ENCODE peak calls at places on chromosomes 12 and 14, in six cellular contexts. X is left lung, C is fibroblast of the aortic adventitia, O is heart left ventricle, J is hepatocyte, Z is AG10803. R is an unnamed sample.

GRCh38 chr14:22268875-22269274 is 320.1 kb downstream of the DAD1 start:
- DNase-seq in C (peak; percentile 5), O (no peak), X (no peak), J (peak; percentile 59), Z (no peak), R (peak; percentile 35)

GRCh38 chr14:71078481-71078880 is 171.2 kb downstream of the PCNX1 start:
- DNase-seq in X (no peak), C (no peak), O (no peak), J (no peak), Z (no peak), R (no peak)

GRCh38 chr14:96790715-96791114 is 6.5 kb upstream of the VRK1 start:
- DNase-seq in X (no peak), C (no peak), Z (no peak), O (no peak), J (no peak), R (no peak)

GRCh38 chr14:49892301-49892635 is 614 bp upstream of the ARF6 start:
- DNase-seq in X (no peak), J (peak; percentile 83), O (peak; percentile 73), Z (peak; percentile 84), C (peak; percentile 91), R (peak; percentile 84)

GRCh38 chr12:117430246-117430645 is 68.8 kb upstream of the NOS1 start:
- DNase-seq in O (no peak), C (no peak), X (no peak), Z (no peak), J (no peak), R (no peak)

GRCh38 chr12:79618848-79619404 is 71.8 kb downstream of the PAWR start:
- DNase-seq in Z (peak; percentile 64), X (no peak), J (no peak), C (peak; percentile 42), O (no peak), R (peak; percentile 49)

GRCh38 chr12:63276537-63277365 is 125.8 kb upstream of the AVPR1A start:
- DNase-seq in Z (peak; percentile 13), O (no peak), X (no peak), C (peak; percentile 13), J (peak; percentile 74), R (peak; percentile 33)

GRCh38 chr14:69081271-69081670 is 71.6 kb downstream of the DCAF5 start:
- DNase-seq in O (no peak), Z (no peak), J (peak; percentile 10), C (no peak), X (no peak), R (no peak)

GRCh38 chr14:99229654-99230215 is 42.3 kb downstream of the BCL11B start:
- DNase-seq in X (no peak), C (no peak), J (no peak), Z (no peak), O (no peak), R (no peak)

GRCh38 chr14:89418452-89418851 is 1.4 kb upstream of the FOXN3 start:
- DNase-seq in J (no peak), O (no peak), X (no peak), Z (no peak), C (no peak), R (no peak)

GRCh38 chr14:81233615-81234014 is 12.9 kb upstream of the GTF2A1 start:
- DNase-seq in X (no peak), O (no peak), C (no peak), J (no peak), Z (no peak), R (no peak)

GRCh38 chr12:22672951-22673350 is 48.0 kb downstream of the ETNK1 start:
- DNase-seq in X (no peak), Z (peak; percentile 86), J (no peak), C (peak; percentile 67), O (no peak), R (peak; percentile 75)

GRCh38 chr12:45388545-45388944 is 172.7 kb downstream of the ANO6 start:
- DNase-seq in O (no peak), X (no peak), J (peak; percentile 40), Z (peak; percentile 50), C (peak; percentile 77), R (peak; percentile 58)

GRCh38 chr12:92511776-92512175 is 191.0 kb upstream of the PLEKHG7 start:
- DNase-seq in Z (no peak), O (no peak), X (no peak), C (no peak), J (no peak), R (no peak)

GRCh38 chr12:86914716-86915115 is 658.5 kb upstream of the MGAT4C start:
- DNase-seq in O (no peak), X (no peak), Z (peak; percentile 20), C (peak; percentile 78), J (peak; percentile 36), R (peak; percentile 56)

GRCh38 chr12:57161491-57161890 is 14.1 kb upstream of the LRP1-AS start:
- DNase-seq in X (no peak), O (no peak), J (no peak), C (no peak), Z (peak; percentile 45), R (no peak)

GRCh38 chr14:75184447-75184846 is 8.0 kb upstream of the TMED10 start:
- DNase-seq in Z (peak; percentile 73), X (no peak), O (no peak), J (no peak), C (peak; percentile 74), R (peak; percentile 28)

GRCh38 chr14:70641548-70642312 is at the start of gene TTC9:
- DNase-seq in C (no peak), O (no peak), X (peak; percentile 89), Z (no peak), J (peak; percentile 58), R (no peak)

GRCh38 chr14:69631509-69631908 is 20.1 kb downstream of the SUSD6 start:
- DNase-seq in J (no peak), X (no peak), Z (peak; percentile 65), O (no peak), C (no peak), R (peak; percentile 19)

GRCh38 chr12:114835031-114835430 is 151.1 kb upstream of the TBX3 start:
- DNase-seq in X (no peak), C (peak; percentile 66), J (no peak), O (no peak), Z (peak; percentile 85), R (peak; percentile 64)

GRCh38 chr12:101127521-101128219 is 82.4 kb downstream of the SLC5A8 start:
- DNase-seq in J (no peak), O (no peak), X (no peak), Z (peak; percentile 73), C (peak; percentile 19), R (peak; percentile 56)

GRCh38 chr12:128819293-128820144 is 4.2 kb downstream of the SLC15A4 start:
- DNase-seq in C (no peak), Z (no peak), O (no peak), J (no peak), X (no peak), R (no peak)

GRCh38 chr12:54169036-54169435 is 19.7 kb downstream of the SMUG1 start:
- DNase-seq in J (no peak), O (no peak), Z (no peak), X (no peak), C (no peak), R (no peak)

GRCh38 chr14:92652413-92653151 is 95.8 kb downstream of the LGMN start:
- DNase-seq in C (no peak), J (no peak), X (peak; percentile 81), O (no peak), Z (no peak), R (no peak)

GRCh38 chr14:32432813-32433538 is 103.9 kb downstream of the AKAP6 start:
- DNase-seq in O (no peak), X (no peak), Z (no peak), C (peak; percentile 34), J (no peak), R (no peak)
- H3K4me3 ChIP-seq in O (peak overlapping the region; percentile 20), X (no peak overlapping the region), Z (no peak overlapping the region), C (no peak overlapping the region), J (no peak overlapping the region), R (no peak overlapping the region)

GRCh38 chr14:101559250-101559623 is 2.1 kb upstream of the DIO3 start:
- DNase-seq in O (no peak), J (no peak), X (no peak), Z (no peak), C (no peak), R (no peak)

GRCh38 chr14:101558739-101559240 is 2.5 kb upstream of the DIO3 start:
- DNase-seq in X (no peak), J (no peak), O (no peak), Z (no peak), C (no peak), R (no peak)

GRCh38 chr14:101556566-101557320 is 4.6 kb upstream of the DIO3 start:
- DNase-seq in X (peak; percentile 52), C (no peak), O (no peak), Z (no peak), J (no peak), R (no peak)

GRCh38 chr14:101557321-101557695 is 4.0 kb upstream of the DIO3 start:
- DNase-seq in O (no peak), X (peak; percentile 57), J (no peak), Z (no peak), C (no peak), R (no peak)

GRCh38 chr14:101557811-101558738 is 3.2 kb upstream of the DIO3 start:
- DNase-seq in O (no peak), Z (no peak), J (peak; percentile 54), C (no peak), X (peak; percentile 59), R (no peak)
- TF ChIP-seq CTCF in O (no peak), Z (no peak), J (peak; percentile 42), C (no peak), X (no peak), R (no peak)

DNA sequence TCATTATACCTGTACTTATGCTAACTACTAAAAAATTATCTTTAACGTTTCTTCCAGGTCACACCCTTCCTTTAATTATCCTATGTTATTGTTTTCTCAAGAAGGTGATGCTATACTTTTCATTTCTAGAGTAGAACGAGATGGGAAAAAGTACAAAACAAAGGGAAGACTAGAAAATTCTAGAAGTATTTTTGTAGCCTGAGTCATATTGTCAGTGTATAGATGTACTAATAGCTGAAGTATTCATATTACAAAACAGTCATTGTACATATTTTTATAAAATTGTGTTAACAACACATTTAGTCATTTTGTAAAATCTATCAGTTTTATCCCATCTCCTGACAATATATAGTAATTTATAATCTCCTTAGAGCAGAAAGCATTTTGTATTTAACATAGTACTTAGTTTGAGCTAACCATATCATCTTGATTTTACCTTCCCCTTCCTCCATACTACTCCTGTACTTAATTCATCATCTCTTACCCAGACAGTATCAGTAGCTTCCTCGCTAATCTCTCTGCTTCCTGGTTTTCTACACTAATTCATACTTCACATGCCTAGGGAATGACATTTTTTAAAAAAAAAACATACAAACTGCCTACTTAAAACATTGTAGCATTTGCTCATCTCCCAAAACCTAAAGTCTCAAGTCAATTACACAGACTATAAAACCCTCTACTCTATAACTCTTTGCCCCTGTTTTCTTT is 920.9 kb downstream of the RPS29 start:
- DNase-seq in Z (no peak), O (no peak), J (no peak), X (no peak), C (no peak), R (no peak)
- H3K4me3 ChIP-seq in Z (no peak overlapping the region), O (no peak overlapping the region), J (no peak overlapping the region), X (no peak overlapping the region), C (no peak overlapping the region), R (no peak overlapping the region)

GRCh38 chr12:130117256-130117655 is 45.0 kb upstream of the FZD10 start:
- DNase-seq in Z (no peak), O (no peak), C (no peak), X (no peak), J (no peak), R (no peak)

GRCh38 chr12:130114952-130115351 is 47.3 kb upstream of the FZD10 start:
- DNase-seq in X (no peak), J (no peak), O (no peak), C (no peak), Z (no peak), R (no peak)

GRCh38 chr12:130118181-130118580 is 44.1 kb upstream of the FZD10 start:
- DNase-seq in X (no peak), J (no peak), O (no peak), C (no peak), Z (no peak), R (no peak)

GRCh38 chr12:130115646-130116045 is 46.6 kb upstream of the FZD10 start:
- DNase-seq in X (no peak), O (no peak), Z (no peak), C (no peak), J (no peak), R (no peak)

GRCh38 chr12:130116791-130117190 is 45.5 kb upstream of the FZD10 start:
- DNase-seq in C (no peak), J (no peak), O (no peak), X (no peak), Z (no peak), R (no peak)
- TF ChIP-seq CTCF in C (no peak), J (no peak), O (no peak), X (no peak), Z (no peak), R (no peak)